ENCODE peak calls at places on chromosomes 7 and 10, in five cellular contexts. D is AG09309, J is AG10803, A is kidney, K is MM.1S. L is an unnamed sample.

GRCh38 chr10:29141761-29142160 is 147.1 kb upstream of the LYZL1 start:
- DNase-seq in A (no peak), D (no peak), J (peak), K (no peak), L (no peak)

GRCh38 chr7:44469461-44469860 is 21.0 kb downstream of the NUDCD3 start:
- DNase-seq in J (no peak), K (no peak), D (no peak), A (no peak), L (no peak)

GRCh38 chr10:114372179-114372578 is 32.1 kb downstream of the AFAP1L2 start:
- DNase-seq in A (no peak), D (no peak), J (no peak), K (no peak), L (no peak)

GRCh38 chr7:91348686-91349085 is 84.5 kb downstream of the FZD1 start:
- DNase-seq in K (no peak), D (no peak), A (no peak), J (peak), L (no peak)

GRCh38 chr10:5442056-5442989 is 30.0 kb downstream of the NET1 start:
- DNase-seq in D (no peak), K (peak), J (peak), A (no peak), L (peak)

GRCh38 chr10:90787906-90788491 is 69.8 kb downstream of the HTR7 start:
- DNase-seq in K (peak), J (peak), A (no peak), D (no peak), L (no peak)

GRCh38 chr7:1919539-1920265 is 249.6 kb downstream of the ELFN1 start:
- DNase-seq in D (no peak), A (peak), K (no peak), J (no peak), L (no peak)

GRCh38 chr7:107186242-107186641 is 17.4 kb downstream of the HBP1 start:
- DNase-seq in A (no peak), K (no peak), D (no peak), J (no peak), L (no peak)

GRCh38 chr10:74652664-74653063 is 173.7 kb upstream of the KAT6B start:
- DNase-seq in A (no peak), D (no peak), J (no peak), K (no peak), L (no peak)

GRCh38 chr7:95104739-95105138 is 197.3 kb downstream of the PPP1R9A start:
- DNase-seq in K (no peak), A (no peak), J (no peak), D (no peak), L (no peak)

GRCh38 chr7:141785711-141786552 is 4.1 kb upstream of the TAS2R5 start:
- DNase-seq in A (no peak), J (peak), K (peak), D (peak), L (peak)

GRCh38 chr7:46933596-46933995 is 648.3 kb downstream of the TNS3 start:
- DNase-seq in D (peak), J (peak), A (no peak), K (no peak), L (no peak)

GRCh38 chr7:32957326-32958045 is at the start of gene FKBP9:
- DNase-seq in D (no peak), J (peak), A (peak), K (peak), L (peak)

GRCh38 chr7:67625257-67625713 is 628.7 kb downstream of the TYW1 start:
- DNase-seq in A (peak), D (no peak), J (peak), K (peak), L (peak)

GRCh38 chr7:18532813-18533212 is 37.3 kb downstream of the HDAC9 start:
- DNase-seq in A (no peak), K (no peak), J (no peak), D (no peak), L (no peak)

GRCh38 chr10:11402392-11402791 is 209.1 kb downstream of the USP6NL start:
- DNase-seq in J (no peak), A (no peak), K (no peak), D (no peak), L (no peak)

GRCh38 chr10:11401314-11402222 is 209.9 kb downstream of the USP6NL start:
- DNase-seq in A (no peak), J (no peak), K (no peak), D (no peak), L (no peak)

GRCh38 chr10:11404931-11405330 is 206.5 kb downstream of the USP6NL start:
- DNase-seq in J (no peak), D (no peak), K (no peak), A (no peak), L (no peak)

GRCh38 chr10:11406746-11407145 is 204.7 kb downstream of the USP6NL start:
- DNase-seq in A (no peak), K (no peak), J (no peak), D (no peak), L (no peak)

DNA sequence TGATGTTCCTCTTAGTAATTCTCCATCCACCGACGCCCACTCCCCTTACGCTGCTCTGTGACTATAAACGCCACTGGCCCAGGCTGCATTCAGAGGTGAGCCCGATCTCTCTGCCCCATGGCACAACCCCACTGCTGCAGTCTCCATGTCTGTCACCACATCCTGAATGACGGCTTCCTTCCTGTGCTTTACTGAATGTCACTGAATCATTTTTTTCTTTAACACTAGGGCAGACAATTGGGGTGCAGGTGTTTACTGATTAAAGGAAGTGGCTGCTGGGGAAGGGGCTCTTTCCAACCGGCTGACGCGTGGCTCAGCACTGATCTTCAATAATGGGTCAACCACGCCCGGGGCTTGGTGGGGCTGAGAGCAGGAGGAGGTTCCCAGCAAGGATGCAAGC is 208.3 kb downstream of the USP6NL start:
- DNase-seq in K (no peak), A (no peak), D (no peak), J (no peak), L (no peak)
- TF ChIP-seq CTCF in K (no peak), A (no peak), D (no peak), J (no peak), L (no peak)

GRCh38 chr7:151172273-151173141 is 5.0 kb upstream of the GBX1 start:
- DNase-seq in D (no peak), A (peak), K (peak), J (peak), L (peak)
- TF ChIP-seq CTCF in D (peak), A (peak), K (peak), J (peak), L (peak)

GRCh38 chr7:155509725-155510551 is 36.4 kb downstream of the CNPY1 start:
- DNase-seq in A (peak), K (no peak), J (no peak), D (no peak), L (no peak)
- TF ChIP-seq CTCF in A (no peak), K (no peak), J (no peak), D (no peak), L (no peak)

DNA sequence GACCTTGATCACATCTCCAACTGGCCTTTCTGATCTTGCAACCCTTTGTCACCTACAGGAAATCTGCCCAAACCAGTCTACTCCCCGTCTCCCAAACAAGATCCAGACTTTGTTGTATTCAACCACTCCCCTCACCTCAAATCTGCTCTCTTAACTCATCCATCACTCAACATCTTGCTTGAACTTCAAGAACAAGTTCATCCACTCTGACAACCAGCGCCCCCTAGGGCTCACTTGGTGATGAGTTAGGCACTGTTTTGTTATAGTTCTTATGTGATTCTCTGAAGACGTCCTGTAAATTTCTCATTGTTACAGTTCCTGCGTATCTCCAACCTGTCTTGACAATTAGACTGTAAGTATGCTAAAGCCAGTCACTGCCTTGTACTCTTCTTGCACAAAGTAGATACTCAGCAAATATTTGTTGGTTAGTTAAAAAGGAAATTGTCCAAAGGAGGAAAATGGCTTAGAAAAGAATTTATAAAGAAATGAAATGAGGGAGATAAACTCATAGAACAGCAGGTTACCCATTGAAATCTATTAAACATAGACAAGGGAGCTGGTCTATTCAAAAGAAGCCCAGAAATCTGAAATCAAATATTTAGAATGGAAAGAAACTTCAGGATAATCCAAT is 5.3 kb downstream of the FRMD4A start:
- DNase-seq in J (no peak), A (no peak), D (no peak), K (no peak), L (peak)
- TF ChIP-seq CTCF in J (peak), A (no peak), D (peak), K (peak), L (peak)

GRCh38 chr7:133550145-133550544 is 297.3 kb downstream of the EXOC4 start:
- DNase-seq in K (no peak), J (no peak), D (no peak), A (no peak), L (no peak)

GRCh38 chr7:133554330-133554729 is 301.5 kb downstream of the EXOC4 start:
- DNase-seq in D (no peak), K (no peak), J (no peak), A (no peak), L (no peak)

GRCh38 chr7:133551471-133551870 is 298.6 kb downstream of the EXOC4 start:
- DNase-seq in J (no peak), A (no peak), K (no peak), D (no peak), L (no peak)

GRCh38 chr7:133550811-133551210 is 297.9 kb downstream of the EXOC4 start:
- DNase-seq in D (no peak), A (no peak), K (no peak), J (no peak), L (no peak)

GRCh38 chr7:133552079-133552478 is 299.2 kb downstream of the EXOC4 start:
- DNase-seq in J (no peak), A (no peak), K (no peak), D (no peak), L (no peak)
- TF ChIP-seq CTCF in J (no peak), A (no peak), K (no peak), D (no peak), L (no peak)

DNA sequence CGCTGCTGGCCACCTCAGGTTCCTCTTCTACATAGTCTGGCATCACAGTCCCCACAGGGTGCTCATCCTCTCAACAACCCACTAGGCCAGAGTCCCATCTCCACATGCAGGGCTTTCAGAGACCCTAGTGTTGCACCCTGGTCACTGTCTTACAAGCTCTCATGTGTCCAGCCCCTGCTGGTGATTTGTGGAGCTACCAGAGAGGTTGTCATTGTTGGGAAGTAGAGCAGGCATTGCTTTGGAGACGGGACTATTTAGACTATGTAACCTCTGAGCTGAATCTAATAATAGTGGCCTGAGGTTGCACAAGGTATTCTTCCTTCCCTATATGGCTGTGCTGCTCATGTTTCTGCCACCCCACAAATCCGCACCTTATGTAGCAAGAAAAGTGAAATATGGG is 135.3 kb upstream of the VWC2 start:
- DNase-seq in D (no peak), A (no peak), K (no peak), J (no peak), L (no peak)
- TF ChIP-seq CTCF in D (no peak), A (no peak), K (no peak), J (no peak), L (no peak)

GRCh38 chr10:95286707-95287106 is 4.1 kb downstream of the PDLIM1 start:
- DNase-seq in K (no peak), J (no peak), D (no peak), A (no peak), L (no peak)

GRCh38 chr10:95288273-95288672 is 2.5 kb downstream of the PDLIM1 start:
- DNase-seq in A (no peak), J (no peak), K (no peak), D (no peak), L (no peak)

GRCh38 chr10:95289003-95289920 is 1.5 kb downstream of the PDLIM1 start:
- DNase-seq in K (no peak), J (peak), A (no peak), D (no peak), L (peak)

GRCh38 chr10:95285556-95285955 is 5.2 kb downstream of the PDLIM1 start:
- DNase-seq in D (no peak), J (no peak), K (no peak), A (no peak), L (no peak)

DNA sequence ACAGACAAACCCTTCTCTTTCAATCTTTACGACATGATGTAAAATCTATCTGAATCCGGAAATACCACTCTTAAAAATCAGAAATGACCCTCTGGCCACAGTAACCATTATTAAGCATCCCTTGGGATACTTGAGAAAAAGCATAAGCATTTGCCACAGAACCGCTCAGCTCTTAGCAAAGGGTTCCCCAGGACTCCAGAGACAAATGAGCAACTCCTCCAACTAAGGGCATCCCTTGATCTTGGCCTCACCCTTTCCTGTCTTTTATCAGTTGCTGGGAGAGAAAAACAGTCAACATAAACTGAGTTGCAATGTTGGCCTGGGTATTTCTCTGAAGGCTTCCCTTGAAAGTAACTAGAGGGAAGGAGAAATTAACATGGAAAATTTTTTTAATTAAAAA is 3.5 kb downstream of the PDLIM1 start:
- DNase-seq in J (peak), A (no peak), K (no peak), D (no peak), L (no peak)
- TF ChIP-seq CTCF in J (no peak), A (no peak), K (no peak), D (no peak), L (no peak)

L was measured in GM13976.